ENCODE peak calls at places on chromosomes 16 and 17, in five cellular contexts. X is NCI-H526; M is CD8-positive, alpha-beta memory T cell; N is HT-29; E is astrocyte of the spinal cord. F is an unnamed sample.

GRCh38 chr17:6636105-6636504 is 4.4 kb downstream of the KIAA0753 start:
- DNase-seq in M (no peak), E (no peak), N (no peak), X (no peak), F (no peak)

GRCh38 chr17:33038740-33039139 is 47.1 kb downstream of the SPACA3 start:
- DNase-seq in E (no peak), M (no peak), N (peak), X (peak), F (no peak)

GRCh38 chr17:42288078-42288984 is at the start of gene STAT5A:
- DNase-seq in E (peak), N (peak), X (peak), M (peak), F (no peak)

GRCh38 chr16:67387479-67388079 is 5.7 kb downstream of the TPPP3 start:
- DNase-seq in N (no peak), E (no peak), X (no peak), M (no peak), F (no peak)

GRCh38 chr17:21167303-21167702 is 40.5 kb downstream of the DHRS7B start:
- DNase-seq in N (peak), X (no peak), E (no peak), M (no peak), F (no peak)

GRCh38 chr16:56789360-56789759 is 59.4 kb downstream of the NUP93 start:
- DNase-seq in X (peak), N (peak), M (no peak), E (peak), F (no peak)

GRCh38 chr17:52235416-52235960 is 77.0 kb upstream of the CA10 start:
- DNase-seq in X (no peak), E (no peak), N (no peak), M (no peak), F (no peak)

GRCh38 chr16:30031477-30031918 is 427 bp upstream of the TLCD3B start:
- DNase-seq in X (no peak), M (no peak), N (no peak), E (no peak), F (no peak)

GRCh38 chr16:7380907-7381306 is 48.3 kb downstream of the RBFOX1 start:
- DNase-seq in E (no peak), M (no peak), X (no peak), N (no peak), F (no peak)

GRCh38 chr17:38451840-38452529 is 23.7 kb downstream of the ARHGAP23 start:
- DNase-seq in N (peak), X (no peak), M (no peak), E (peak), F (peak)

GRCh38 chr16:30535106-30535776 is 583 bp upstream of the ZNF747 start:
- DNase-seq in E (no peak), M (no peak), N (no peak), X (no peak), F (no peak)

GRCh38 chr17:20092973-20093626 is 83.9 kb downstream of the SPECC1 start:
- DNase-seq in E (no peak), X (peak), M (no peak), N (no peak), F (no peak)

GRCh38 chr16:2148714-2149629 is 547 bp downstream of the RAB26 start:
- DNase-seq in X (no peak), E (no peak), M (no peak), N (peak), F (no peak)

GRCh38 chr16:74774223-74775139 is at the start of gene FA2H:
- DNase-seq in M (peak), E (peak), X (peak), N (peak), F (no peak)

GRCh38 chr17:50688168-50688719 is 19.5 kb downstream of the ANKRD40 start:
- DNase-seq in X (no peak), N (no peak), E (no peak), M (no peak), F (no peak)

GRCh38 chr16:82061861-82062525 is 26.9 kb downstream of the HSD17B2 start:
- DNase-seq in E (peak), X (no peak), M (no peak), N (peak), F (no peak)

GRCh38 chr17:17745476-17746455 is 64.5 kb downstream of the RAI1 start:
- DNase-seq in X (no peak), E (no peak), N (no peak), M (no peak), F (no peak)

GRCh38 chr17:32152130-32152529 is 9.8 kb downstream of the RHOT1 start:
- DNase-seq in M (no peak), E (no peak), N (no peak), X (no peak), F (no peak)

GRCh38 chr17:78132086-78132676 is 1.6 kb downstream of the TMC8 start:
- DNase-seq in N (peak), M (peak), X (no peak), E (no peak), F (no peak)

GRCh38 chr16:12459401-12459791 is 344.3 kb downstream of the CPPED1 start:
- DNase-seq in N (no peak), E (no peak), M (no peak), X (no peak), F (no peak)

GRCh38 chr16:30372037-30372712 is 1.9 kb upstream of the TBC1D10B start:
- DNase-seq in E (no peak), X (no peak), N (no peak), M (no peak), F (no peak)

GRCh38 chr16:87607223-87607622 is 4.9 kb downstream of the JPH3 start:
- DNase-seq in N (no peak), M (no peak), E (no peak), X (peak), F (no peak)

GRCh38 chr17:80706454-80706853 is 161.8 kb downstream of the RPTOR start:
- DNase-seq in E (no peak), N (no peak), M (no peak), X (no peak), F (no peak)